ENCODE peak calls at places on chromosomes 16 and 17, in nine cellular contexts. Z is ascending aorta; X is colonic mucosa; I is AG10803; W is A673; S is body of pancreas; B is CD8-positive, alpha-beta memory T cell; T is naive thymus-derived CD4-positive, alpha-beta T cell; U is GM23338. O is an unnamed sample.

GRCh38 chr17:40448639-40449261 is 5.5 kb downstream of the IGFBP4 start:
- DNase-seq in Z (no peak), X (peak), I (no peak), W (no peak), S (peak), B (no peak), T (no peak), U (no peak), O (no peak)

GRCh38 chr16:23343643-23344612 is 41.8 kb downstream of the SCNN1B start:
- DNase-seq in Z (no peak), X (no peak), I (no peak), W (no peak), S (no peak), B (no peak), T (no peak), U (peak), O (no peak)

GRCh38 chr17:17648762-17649161 is 32.5 kb upstream of the RAI1 start:
- DNase-seq in Z (no peak), X (no peak), I (peak), W (no peak), S (no peak), B (no peak), T (no peak), U (no peak), O (no peak)

GRCh38 chr16:24372824-24373223 is 116.7 kb downstream of the CACNG3 start:
- DNase-seq in Z (no peak), X (no peak), I (no peak), W (no peak), S (no peak), B (no peak), T (no peak), U (no peak), O (no peak)

GRCh38 chr17:59890720-59891119 is 2.0 kb downstream of the TUBD1 start:
- DNase-seq in Z (no peak), X (no peak), I (peak), W (no peak), S (no peak), B (no peak), T (no peak), U (no peak), O (no peak)

GRCh38 chr16:12488371-12488770 is 315.3 kb downstream of the CPPED1 start:
- DNase-seq in Z (no peak), X (no peak), I (no peak), W (no peak), S (no peak), B (no peak), T (no peak), U (no peak), O (no peak)

GRCh38 chr17:62757518-62757951 is 50.6 kb downstream of the MARCHF10 start:
- DNase-seq in Z (no peak), X (no peak), I (peak), W (no peak), S (no peak), B (no peak), T (no peak), U (no peak), O (no peak)

GRCh38 chr17:32502710-32503109 is 15.9 kb downstream of the CDK5R1 start:
- DNase-seq in Z (no peak), X (no peak), I (no peak), W (no peak), S (no peak), B (no peak), T (no peak), U (no peak), O (no peak)

GRCh38 chr16:85173981-85174751 is 61.9 kb upstream of the CIBAR2 start:
- DNase-seq in Z (peak), X (peak), I (peak), W (peak), S (peak), B (no peak), T (no peak), U (peak), O (no peak)

GRCh38 chr16:12185563-12185962 is 209.0 kb downstream of the SNX29 start:
- DNase-seq in Z (no peak), X (no peak), I (no peak), W (no peak), S (no peak), B (no peak), T (no peak), U (no peak), O (no peak)

GRCh38 chr16:53357208-53357586 is 77.1 kb upstream of the RBL2 start:
- DNase-seq in Z (no peak), X (no peak), I (no peak), W (no peak), S (no peak), B (no peak), T (no peak), U (no peak), O (no peak)

GRCh38 chr17:16932156-16932555 is 39.8 kb downstream of the TNFRSF13B start:
- DNase-seq in Z (no peak), X (no peak), I (no peak), W (no peak), S (no peak), B (no peak), T (no peak), U (no peak), O (no peak)

GRCh38 chr17:81251091-81251942 is 12.2 kb downstream of the NDUFAF8 start:
- DNase-seq in Z (no peak), X (peak), I (no peak), W (no peak), S (no peak), B (no peak), T (no peak), U (no peak), O (peak)

GRCh38 chr16:67552476-67552875 is 9.8 kb upstream of the CTCF start:
- DNase-seq in Z (no peak), X (peak), I (no peak), W (no peak), S (peak), B (no peak), T (no peak), U (no peak), O (no peak)

GRCh38 chr17:68094481-68095078 is 59.0 kb downstream of the KPNA2 start:
- DNase-seq in Z (no peak), X (no peak), I (no peak), W (no peak), S (no peak), B (no peak), T (no peak), U (no peak), O (no peak)

GRCh38 chr17:68095205-68095811 is 59.8 kb downstream of the KPNA2 start:
- DNase-seq in Z (no peak), X (no peak), I (no peak), W (no peak), S (no peak), B (no peak), T (no peak), U (no peak), O (no peak)

GRCh38 chr17:68087851-68088250 is 52.3 kb downstream of the KPNA2 start:
- DNase-seq in Z (no peak), X (no peak), I (no peak), W (peak), S (no peak), B (no peak), T (no peak), U (no peak), O (no peak)

GRCh38 chr17:68085751-68086445 is 50.4 kb downstream of the KPNA2 start:
- DNase-seq in Z (no peak), X (peak), I (no peak), W (no peak), S (no peak), B (no peak), T (no peak), U (peak), O (peak)

GRCh38 chr17:68089881-68090280 is 54.3 kb downstream of the KPNA2 start:
- DNase-seq in Z (no peak), X (peak), I (no peak), W (peak), S (peak), B (no peak), T (no peak), U (no peak), O (no peak)
- H3K4me3 ChIP-seq in Z (no peak), X (no peak), I (no peak), W (no peak), S (no peak), B (no peak), T (no peak), U (no peak), O (no peak)

DNA sequence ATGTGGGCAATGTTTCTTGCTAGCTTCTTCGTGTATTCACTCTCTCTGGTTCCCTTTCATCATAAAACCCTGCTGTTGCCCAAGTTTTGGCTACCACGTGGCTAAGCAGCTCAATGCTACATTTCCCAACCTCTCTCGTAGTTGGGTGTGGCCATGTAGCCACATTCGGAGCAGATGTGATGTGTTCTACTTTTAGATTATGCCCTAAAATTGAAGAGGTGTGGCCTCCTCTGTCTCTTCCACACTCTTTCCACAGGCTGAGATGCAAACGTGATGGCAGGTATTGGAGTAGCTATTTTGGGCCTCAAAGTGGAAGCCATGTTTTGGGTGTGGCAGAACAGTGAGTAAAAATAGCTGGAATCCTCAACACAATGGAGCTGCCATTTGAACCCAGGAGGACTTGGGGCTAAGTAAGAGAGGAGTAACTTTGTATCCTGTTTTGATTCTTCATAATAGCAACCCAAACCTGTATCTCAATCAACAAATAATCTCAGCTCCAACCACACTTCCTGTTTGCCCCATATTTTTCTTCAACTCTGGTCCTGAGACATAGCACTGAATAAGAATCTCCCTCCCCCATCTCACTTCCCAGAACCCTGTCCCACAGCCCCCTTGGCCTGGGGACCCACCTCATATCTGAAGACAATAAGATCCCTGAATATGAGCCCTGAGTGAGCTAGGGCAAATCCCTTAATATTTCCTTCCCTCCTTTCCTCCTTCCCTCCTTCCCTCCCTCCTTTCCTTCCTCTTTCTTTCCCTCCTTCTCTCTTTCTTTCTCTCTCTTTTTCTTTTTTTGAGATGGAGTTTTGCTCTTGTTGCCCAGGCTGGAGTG is 4.0 kb downstream of the NUPR1 start:
- DNase-seq in Z (peak), X (peak), I (peak), W (no peak), S (peak), B (no peak), T (peak), U (no peak), O (no peak)
- H3K4me3 ChIP-seq in Z (no peak), X (no peak), I (no peak), W (no peak), S (no peak), B (peak), T (peak), U (no peak), O (no peak)

GRCh38 chr16:14398014-14398717 is 231.9 kb downstream of the PARN start:
- DNase-seq in Z (no peak), X (no peak), I (no peak), W (no peak), S (no peak), B (no peak), T (no peak), U (no peak), O (no peak)
- H3K4me3 ChIP-seq in Z (no peak), X (no peak), I (no peak), W (no peak), S (no peak), B (no peak), T (no peak), U (no peak), O (no peak)

GRCh38 chr16:1531638-1531910 is 1.9 kb upstream of the TMEM204 start:
- DNase-seq in Z (no peak), X (no peak), I (no peak), W (no peak), S (no peak), B (no peak), T (no peak), U (no peak), O (no peak)

GRCh38 chr16:1530349-1530882 is 3.0 kb upstream of the TMEM204 start:
- DNase-seq in Z (no peak), X (no peak), I (no peak), W (no peak), S (no peak), B (no peak), T (no peak), U (no peak), O (no peak)

GRCh38 chr16:1532081-1532760 is 1.2 kb upstream of the TMEM204 start:
- DNase-seq in Z (peak), X (no peak), I (peak), W (no peak), S (peak), B (no peak), T (no peak), U (no peak), O (no peak)

GRCh38 chr16:1532771-1533170 is 695 bp upstream of the TMEM204 start:
- DNase-seq in Z (no peak), X (no peak), I (no peak), W (no peak), S (no peak), B (no peak), T (no peak), U (no peak), O (no peak)

DNA sequence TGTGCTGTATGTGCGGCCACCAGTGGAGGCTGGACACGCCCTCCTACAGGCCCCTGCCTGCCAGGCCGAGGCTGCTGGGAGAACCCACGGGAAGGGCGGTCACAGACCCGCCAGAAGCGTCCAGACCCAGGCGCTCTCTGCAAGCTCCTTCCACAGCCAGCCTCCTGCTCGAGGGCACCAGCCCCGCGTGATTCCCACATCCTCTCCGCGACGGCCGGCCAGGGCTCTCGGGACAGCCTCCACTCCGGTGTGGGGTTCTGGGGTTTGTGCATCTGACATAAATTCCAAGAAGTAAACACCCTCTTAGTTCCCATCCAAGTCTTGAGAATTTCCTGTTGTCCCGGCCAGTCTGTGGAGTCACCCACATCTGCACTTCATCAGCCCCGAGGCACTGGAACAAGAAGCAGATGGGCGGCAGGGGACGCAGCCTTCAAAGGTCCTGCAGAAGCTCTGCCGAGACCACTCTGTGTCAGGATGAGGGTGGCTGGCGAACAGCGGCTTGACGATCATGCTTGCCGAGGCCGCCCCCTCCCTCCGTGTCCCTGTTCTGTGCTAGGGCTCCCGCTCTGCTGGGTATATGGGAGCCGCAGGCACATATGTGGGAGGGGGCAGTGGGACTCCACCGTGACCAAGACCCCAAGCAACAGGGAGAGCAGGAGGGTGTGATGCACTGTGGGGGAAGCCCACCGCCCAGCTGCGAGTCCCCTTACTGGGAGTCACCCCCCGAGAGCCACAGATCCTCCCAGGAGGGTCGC is 2.4 kb upstream of the TMEM204 start:
- DNase-seq in Z (peak), X (no peak), I (peak), W (no peak), S (peak), B (no peak), T (no peak), U (no peak), O (no peak)
- H3K4me3 ChIP-seq in Z (no peak), X (no peak), I (peak), W (no peak), S (no peak), B (no peak), T (no peak), U (no peak), O (no peak)

DNA sequence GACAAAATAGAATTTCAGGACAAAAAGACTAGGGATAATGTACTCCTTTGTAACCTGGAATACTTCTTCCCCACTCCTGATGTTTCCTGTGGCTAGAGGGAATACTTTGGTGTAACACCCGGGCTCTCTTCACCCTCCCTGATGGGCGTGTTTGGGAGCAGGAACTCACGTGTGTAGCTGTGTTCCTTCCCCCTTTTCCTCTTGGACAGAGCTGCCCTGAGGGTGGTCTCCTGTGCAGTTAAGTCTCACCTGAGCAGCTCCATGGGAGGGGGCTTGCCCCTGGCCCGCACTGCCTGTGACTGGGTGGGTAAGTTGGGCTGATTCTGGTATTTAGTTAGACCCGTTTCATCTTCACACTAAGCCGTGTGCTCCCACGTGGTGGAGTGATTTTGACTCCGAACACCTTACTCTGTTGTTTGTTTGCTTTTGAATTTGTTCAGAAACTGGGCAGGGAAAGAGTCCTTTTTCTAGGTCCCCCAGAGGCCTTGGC is 87.9 kb downstream of the OR1D5 start:
- DNase-seq in Z (peak), X (peak), I (no peak), W (peak), S (peak), B (no peak), T (no peak), U (no peak), O (no peak)
- H3K4me3 ChIP-seq in Z (no peak), X (peak), I (no peak), W (no peak), S (no peak), B (no peak), T (no peak), U (no peak), O (no peak)

GRCh38 chr17:78679495-78680395 is 102.3 kb downstream of the CYTH1 start:
- DNase-seq in Z (no peak), X (no peak), I (no peak), W (no peak), S (no peak), B (no peak), T (no peak), U (no peak), O (no peak)

GRCh38 chr17:78678711-78679110 is 101.5 kb upstream of the DNAH17 start:
- DNase-seq in Z (no peak), X (no peak), I (no peak), W (no peak), S (no peak), B (no peak), T (no peak), U (no peak), O (no peak)

GRCh38 chr17:78677303-78678219 is 100.4 kb upstream of the DNAH17 start:
- DNase-seq in Z (no peak), X (no peak), I (no peak), W (no peak), S (no peak), B (no peak), T (no peak), U (no peak), O (no peak)

GRCh38 chr17:78676415-78677302 is 99.5 kb upstream of the DNAH17 start:
- DNase-seq in Z (no peak), X (no peak), I (no peak), W (no peak), S (no peak), B (no peak), T (no peak), U (no peak), O (no peak)

DNA sequence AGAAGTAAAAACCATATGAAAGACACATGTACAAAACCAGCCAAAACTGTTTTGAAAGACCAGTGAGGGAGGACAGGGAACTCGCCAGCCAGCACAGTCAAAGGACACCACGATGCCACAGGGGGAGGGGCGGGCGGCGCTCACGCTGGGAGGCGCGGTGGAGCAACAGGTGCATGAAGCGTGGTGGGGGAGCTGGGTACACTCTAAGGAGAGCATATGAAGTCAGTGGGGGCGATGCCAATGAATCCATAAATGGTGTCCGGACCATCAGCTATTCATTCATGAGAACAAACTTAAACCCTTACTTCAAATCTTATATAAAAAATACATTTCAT is 101.0 kb upstream of the DNAH17 start:
- DNase-seq in Z (no peak), X (no peak), I (no peak), W (no peak), S (no peak), B (no peak), T (no peak), U (no peak), O (no peak)
- H3K4me3 ChIP-seq in Z (no peak), X (no peak), I (no peak), W (no peak), S (no peak), B (no peak), T (no peak), U (no peak), O (no peak)

DNA sequence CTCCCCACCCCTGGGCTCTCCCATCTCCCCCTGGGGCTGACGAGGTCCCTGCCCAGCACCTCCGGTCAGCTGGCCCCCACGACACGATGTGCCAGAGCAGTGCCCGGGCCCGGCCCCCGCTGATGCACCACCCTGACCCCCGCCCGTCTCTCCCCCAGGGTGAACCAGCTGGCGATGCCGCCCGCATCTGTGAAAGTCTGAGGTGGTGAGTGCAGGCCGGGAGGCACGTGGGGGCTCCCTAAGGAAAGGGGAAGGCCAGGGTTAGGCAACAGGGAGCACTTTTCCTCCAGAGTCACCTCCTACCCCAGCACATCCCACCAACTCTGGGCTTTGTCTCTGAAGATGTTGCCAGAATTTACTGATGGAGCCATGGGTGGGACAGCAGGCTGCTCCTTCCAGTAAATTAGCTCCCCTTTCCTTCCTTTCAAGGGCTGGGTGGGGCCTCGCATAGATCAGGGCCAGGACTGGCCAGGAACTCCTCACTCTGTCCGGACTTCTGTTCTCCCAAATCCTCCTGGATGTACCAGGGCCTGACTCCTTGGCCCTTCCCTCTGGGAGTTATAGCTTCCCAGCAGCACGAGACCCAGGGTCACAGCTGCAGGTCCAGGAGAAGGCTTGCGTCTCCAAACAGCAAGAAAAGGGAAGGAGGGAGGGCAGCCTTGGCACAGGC is 18.3 kb downstream of the MYBBP1A start:
- DNase-seq in Z (no peak), X (no peak), I (peak), W (no peak), S (no peak), B (no peak), T (no peak), U (peak), O (no peak)
- H3K4me3 ChIP-seq in Z (no peak), X (no peak), I (no peak), W (no peak), S (no peak), B (no peak), T (no peak), U (peak), O (no peak)

O was measured in Jurkat, Clone E6-1.